ENCODE peak calls at places on chromosomes 13 and 19, in seven cellular contexts. A is cardiac muscle cell; P is IMR-90; Q is heart left ventricle; F is CD8-positive, alpha-beta T cell; C is esophagus squamous epithelium; B is WTC11. K is an unnamed sample.

GRCh38 chr13:104779311-104779710 is 1713.1 kb upstream of the SLC10A2 start:
- DNase-seq in A (peak; percentile 6), P (peak; percentile 64), Q (no peak), F (no peak), C (no peak), B (peak; percentile 22), K (no peak)

GRCh38 chr13:33341861-33342452 is 56.4 kb upstream of the STARD13 start:
- DNase-seq in A (no peak), P (no peak), Q (no peak), F (no peak), C (no peak), B (no peak), K (no peak)

GRCh38 chr19:33470686-33471085 is 50.9 kb downstream of the PEPD start:
- DNase-seq in A (no peak), P (no peak), Q (peak; percentile 8), F (peak; percentile 15), C (no peak), B (no peak), K (no peak)

GRCh38 chr13:63693696-63694095 is 2278.0 kb upstream of the PCDH20 start:
- DNase-seq in A (no peak), P (no peak), Q (no peak), F (no peak), C (no peak), B (no peak), K (no peak)

GRCh38 chr13:60351326-60351725 is 45.7 kb upstream of the TDRD3 start:
- DNase-seq in A (peak; percentile 91), P (peak; percentile 47), Q (no peak), F (no peak), C (no peak), B (no peak), K (no peak)

GRCh38 chr13:41985788-41986508 is 25.0 kb upstream of the VWA8 start:
- DNase-seq in A (no peak), P (peak; percentile 35), Q (no peak), F (no peak), C (no peak), B (no peak), K (no peak)

GRCh38 chr19:2546128-2547032 is 70.5 kb downstream of the GADD45B start:
- DNase-seq in A (peak; percentile 54), P (no peak), Q (peak; percentile 86), F (no peak), C (no peak), B (peak; percentile 67), K (no peak)

GRCh38 chr19:42092350-42092749 is 16.4 kb downstream of the ZNF574 start:
- DNase-seq in A (peak; percentile 25), P (no peak), Q (no peak), F (peak; percentile 59), C (no peak), B (peak; percentile 69), K (no peak)

GRCh38 chr19:30481823-30482222 is 109.6 kb downstream of the ZNF536 start:
- DNase-seq in A (no peak), P (no peak), Q (no peak), F (no peak), C (no peak), B (no peak), K (no peak)

GRCh38 chr13:98878421-98879126 is 99.3 kb downstream of the DOCK9 start:
- DNase-seq in A (no peak), P (no peak), Q (no peak), F (no peak), C (no peak), B (no peak), K (no peak)

GRCh38 chr13:100356889-100357288 is 231.7 kb downstream of the GGACT start:
- DNase-seq in A (peak; percentile 39), P (peak; percentile 64), Q (no peak), F (no peak), C (no peak), B (no peak), K (no peak)

GRCh38 chr19:49442793-49443365 is 1.6 kb upstream of the SLC17A7 start:
- DNase-seq in A (peak; percentile 91), P (peak; percentile 73), Q (peak; percentile 96), F (no peak), C (peak; percentile 39), B (peak; percentile 100), K (peak; percentile 87)

GRCh38 chr19:41698746-41699230 is 9.6 kb upstream of the CEACAM5 start:
- DNase-seq in A (no peak), P (no peak), Q (no peak), F (no peak), C (no peak), B (no peak), K (no peak)

GRCh38 chr13:64958106-64958505 is 2272.0 kb downstream of the PCDH9 start:
- DNase-seq in A (no peak), P (no peak), Q (no peak), F (no peak), C (no peak), B (no peak), K (no peak)

GRCh38 chr19:42048992-42049391 is 21.0 kb downstream of the GRIK5 start:
- DNase-seq in A (no peak), P (no peak), Q (no peak), F (no peak), C (no peak), B (no peak), K (no peak)

GRCh38 chr19:2770055-2771013 is 12.7 kb downstream of the SGTA start:
- DNase-seq in A (peak; percentile 77), P (peak; percentile 47), Q (peak; percentile 82), F (no peak), C (no peak), B (no peak), K (no peak)

GRCh38 chr19:13401388-13401787 is 104.9 kb downstream of the CACNA1A start:
- DNase-seq in A (peak; percentile 70), P (peak; percentile 46), Q (no peak), F (no peak), C (no peak), B (no peak), K (no peak)

GRCh38 chr19:1258707-1259205 is 10.4 kb downstream of the MIDN start:
- DNase-seq in A (no peak), P (no peak), Q (no peak), F (no peak), C (no peak), B (no peak), K (no peak)

GRCh38 chr13:57739089-57739488 is 107.5 kb downstream of the PCDH17 start:
- DNase-seq in A (no peak), P (no peak), Q (no peak), F (no peak), C (no peak), B (no peak), K (no peak)

GRCh38 chr19:56086671-56087430 is 34.2 kb downstream of the ZNF787 start:
- DNase-seq in A (no peak), P (no peak), Q (no peak), F (no peak), C (no peak), B (no peak), K (no peak)

GRCh38 chr13:26344980-26345379 is 91.1 kb downstream of the CDK8 start:
- DNase-seq in A (no peak), P (peak; percentile 47), Q (no peak), F (no peak), C (no peak), B (no peak), K (no peak)

GRCh38 chr13:27470042-27470830 is 19.9 kb upstream of the MTIF3 start:
- DNase-seq in A (no peak), P (no peak), Q (no peak), F (no peak), C (no peak), B (no peak), K (peak; percentile 11)

GRCh38 chr19:47663911-47664771 is 49.1 kb upstream of the EHD2 start:
- DNase-seq in A (peak; percentile 100), P (peak; percentile 99), Q (peak; percentile 76), F (no peak), C (peak; percentile 10), B (no peak), K (no peak)

GRCh38 chr19:42191855-42192254 is 25.6 kb downstream of the DEDD2 start:
- DNase-seq in A (peak; percentile 45), P (peak; percentile 84), Q (no peak), F (no peak), C (no peak), B (no peak), K (no peak)

GRCh38 chr13:88068975-88069374 is 397.8 kb downstream of the SLITRK5 start:
- DNase-seq in A (no peak), P (no peak), Q (no peak), F (no peak), C (no peak), B (peak; percentile 79), K (no peak)
- TF ChIP-seq CTCF in A (no peak), P (no peak), Q (no peak), F (no peak), C (no peak), B (no peak), K (no peak)

DNA sequence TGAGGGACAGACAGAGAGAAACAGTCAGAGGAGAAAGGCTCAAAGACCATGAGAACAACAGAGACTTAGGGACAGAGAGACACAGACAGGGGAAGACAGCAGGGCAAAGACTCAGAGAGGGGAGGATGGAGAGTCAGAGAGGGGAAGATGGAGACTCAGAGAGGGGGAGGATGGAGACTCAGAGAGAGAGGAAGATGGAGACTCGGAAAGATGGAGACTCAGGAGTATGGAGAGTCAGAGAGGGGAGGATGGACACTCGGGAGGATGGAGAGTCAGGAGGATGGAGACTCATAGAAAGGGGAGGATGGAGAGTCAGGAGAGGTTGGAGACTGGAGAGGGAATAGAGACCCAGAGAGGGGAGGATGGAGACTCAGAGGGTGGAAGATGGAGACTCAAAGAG is 689 bp downstream of the SPACA6 start:
- DNase-seq in A (no peak), P (no peak), Q (no peak), F (no peak), C (no peak), B (no peak), K (no peak)
- TF ChIP-seq CTCF in A (no peak), P (no peak), Q (no peak), F (no peak), C (no peak), B (no peak), K (no peak)

DNA sequence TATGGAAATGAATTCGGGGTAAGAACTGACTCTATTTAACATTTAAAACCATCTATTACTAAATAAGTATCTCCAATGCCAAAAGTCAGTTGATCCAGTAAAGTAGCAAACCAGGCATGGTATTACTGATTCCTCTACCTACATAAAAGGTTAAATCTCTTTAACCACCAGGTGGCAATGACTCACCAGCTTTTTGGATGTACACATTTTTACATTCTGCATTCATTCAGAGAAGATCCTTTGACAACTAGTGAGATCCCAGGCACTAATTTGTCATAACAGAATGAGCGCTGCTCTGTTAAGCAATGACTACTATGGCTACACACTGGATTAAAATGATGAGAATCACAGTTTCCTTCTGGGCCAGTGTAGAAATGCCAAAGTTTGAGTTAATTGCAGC is 329.8 kb upstream of the GPC6 start:
- DNase-seq in A (peak; percentile 67), P (peak; percentile 21), Q (no peak), F (no peak), C (no peak), B (no peak), K (no peak)
- TF ChIP-seq CTCF in A (peak; percentile 25), P (no peak), Q (no peak), F (no peak), C (no peak), B (peak; percentile 30), K (peak; percentile 65)

DNA sequence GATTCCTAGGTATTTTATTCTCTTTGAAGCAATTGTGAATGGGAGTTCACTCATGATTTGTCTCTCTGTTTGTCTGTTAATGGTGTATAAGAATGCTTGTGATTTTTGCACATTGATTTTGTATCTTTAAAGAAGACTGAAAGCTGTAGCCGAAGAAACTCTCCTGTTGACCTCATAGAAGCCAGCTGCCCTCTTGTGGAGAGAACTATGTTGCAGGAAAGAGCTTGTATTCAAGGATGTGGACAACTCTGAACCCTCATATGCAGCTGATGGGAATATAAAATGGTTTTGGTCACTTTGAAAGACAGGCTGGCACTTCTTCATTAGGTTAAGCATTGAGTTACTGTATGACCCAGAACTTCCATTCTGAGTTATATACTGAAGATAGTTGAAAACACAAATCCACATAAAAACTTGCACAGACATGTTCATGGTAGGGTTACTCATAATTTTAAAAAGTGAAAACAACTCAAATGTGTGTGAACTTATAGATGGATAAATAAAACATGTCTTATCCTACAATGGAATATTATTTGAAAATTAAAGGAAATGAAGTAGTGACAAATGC is 65.8 kb upstream of the SLITRK6 start:
- DNase-seq in A (peak; percentile 1), P (peak; percentile 38), Q (no peak), F (no peak), C (no peak), B (peak; percentile 19), K (no peak)
- TF ChIP-seq CTCF in A (no peak), P (peak; percentile 35), Q (no peak), F (no peak), C (no peak), B (peak; percentile 32), K (peak; percentile 68)

K was measured in type B pancreatic cell.